ENCODE peak calls at places on chromosomes 3 and 15, in seven cellular contexts. O is AG08395; V is OCI-LY7; K is hepatic stellate cell; Y is globus pallidus; H is naive thymus-derived CD8-positive, alpha-beta T cell; S is aorta. G is an unnamed sample.

GRCh38 chr3:187012609-187013051 is 82.3 kb downstream of the ST6GAL1 start:
- DNase-seq in O (no peak), V (peak; percentile 72), K (no peak), Y (no peak), H (peak; percentile 51), S (no peak), G (no peak)

GRCh38 chr3:51683566-51683965 is 12.5 kb downstream of the TEX264 start:
- DNase-seq in O (no peak), V (no peak), K (no peak), Y (no peak), H (no peak), S (no peak), G (no peak)

GRCh38 chr3:104452697-104453096 is 914.0 kb upstream of the ALCAM start:
- DNase-seq in O (no peak), V (no peak), K (no peak), Y (no peak), H (no peak), S (no peak), G (no peak)

GRCh38 chr15:81098884-81099601 is 35.0 kb upstream of the CFAP161 start:
- DNase-seq in O (peak; percentile 5), V (no peak), K (no peak), Y (no peak), H (no peak), S (no peak), G (peak; percentile 74)

GRCh38 chr3:9135526-9135925 is 113.9 kb downstream of the SRGAP3 start:
- DNase-seq in O (no peak), V (no peak), K (no peak), Y (no peak), H (no peak), S (no peak), G (no peak)

GRCh38 chr3:129046732-129047552 is 13.6 kb upstream of the GP9 start:
- DNase-seq in O (no peak), V (no peak), K (no peak), Y (no peak), H (no peak), S (peak; percentile 72), G (no peak)

GRCh38 chr3:14634763-14635400 is 16.7 kb upstream of the CCDC174 start:
- DNase-seq in O (no peak), V (no peak), K (no peak), Y (no peak), H (no peak), S (no peak), G (no peak)

GRCh38 chr15:41284425-41285177 is 47.8 kb downstream of the OIP5 start:
- DNase-seq in O (peak; percentile 7), V (peak; percentile 54), K (peak; percentile 21), Y (peak; percentile 20), H (no peak), S (no peak), G (no peak)

GRCh38 chr15:28456476-28457395 is 76.0 kb downstream of the GOLGA8G start:
- DNase-seq in O (no peak), V (no peak), K (no peak), Y (no peak), H (no peak), S (peak; percentile 79), G (peak; percentile 43)

GRCh38 chr3:128804017-128804816 is 75.2 kb upstream of the ACAD9 start:
- DNase-seq in O (peak; percentile 40), V (peak; percentile 85), K (peak; percentile 47), Y (no peak), H (peak; percentile 33), S (no peak), G (no peak)

GRCh38 chr3:48656061-48656840 is 6.4 kb downstream of the CELSR3 start:
- DNase-seq in O (peak; percentile 79), V (peak; percentile 87), K (peak; percentile 93), Y (peak; percentile 36), H (peak; percentile 77), S (peak; percentile 95), G (peak; percentile 94)

GRCh38 chr3:13050446-13050845 is 22.8 kb downstream of the IQSEC1 start:
- DNase-seq in O (no peak), V (no peak), K (no peak), Y (no peak), H (no peak), S (no peak), G (no peak)

GRCh38 chr3:11915621-11916417 is 69.1 kb upstream of the TAMM41 start:
- DNase-seq in O (no peak), V (no peak), K (no peak), Y (no peak), H (no peak), S (peak; percentile 40), G (no peak)

GRCh38 chr15:51160484-51160883 is 65.8 kb upstream of the TNFAIP8L3 start:
- DNase-seq in O (no peak), V (no peak), K (no peak), Y (peak; percentile 93), H (no peak), S (no peak), G (no peak)

GRCh38 chr15:31304074-31304648 is 22.5 kb upstream of the KLF13 start:
- DNase-seq in O (no peak), V (no peak), K (no peak), Y (no peak), H (no peak), S (no peak), G (peak; percentile 63)

GRCh38 chr15:65304393-65305143 is at the start of gene RNU5B-1:
- DNase-seq in O (peak; percentile 91), V (peak; percentile 96), K (peak; percentile 67), Y (peak; percentile 93), H (peak; percentile 57), S (peak; percentile 88), G (peak; percentile 62)

GRCh38 chr15:74657846-74658245 is 38.0 kb downstream of the EDC3 start:
- DNase-seq in O (peak; percentile 25), V (no peak), K (peak; percentile 51), Y (no peak), H (no peak), S (no peak), G (no peak)

GRCh38 chr3:99768126-99768525 is 49.5 kb upstream of the CMSS1 start:
- DNase-seq in O (no peak), V (no peak), K (no peak), Y (no peak), H (no peak), S (no peak), G (no peak)

GRCh38 chr3:58250093-58250707 is 12.6 kb downstream of the ABHD6 start:
- DNase-seq in O (no peak), V (no peak), K (no peak), Y (no peak), H (no peak), S (no peak), G (no peak)

GRCh38 chr15:72227720-72228119 is 3.3 kb downstream of the PKM start:
- DNase-seq in O (no peak), V (no peak), K (no peak), Y (no peak), H (no peak), S (no peak), G (no peak)

GRCh38 chr15:77739591-77740378 is 107.1 kb upstream of the LINGO1 start:
- DNase-seq in O (no peak), V (no peak), K (no peak), Y (no peak), H (no peak), S (no peak), G (no peak)

GRCh38 chr3:94374439-94375161 is 311.7 kb downstream of the NSUN3 start:
- DNase-seq in O (no peak), V (no peak), K (no peak), Y (no peak), H (no peak), S (no peak), G (no peak)

GRCh38 chr3:58529516-58530353 is 7.3 kb downstream of the ACOX2 start:
- DNase-seq in O (no peak), V (peak; percentile 58), K (no peak), Y (no peak), H (no peak), S (no peak), G (peak; percentile 63)

GRCh38 chr15:85379403-85380131 is 836 bp upstream of the AKAP13 start:
- DNase-seq in O (peak; percentile 13), V (peak; percentile 49), K (peak; percentile 14), Y (no peak), H (peak; percentile 22), S (no peak), G (no peak)

GRCh38 chr3:9279959-9280358 is 30.5 kb upstream of the SRGAP3 start:
- DNase-seq in O (peak; percentile 74), V (no peak), K (no peak), Y (peak; percentile 48), H (no peak), S (no peak), G (no peak)

GRCh38 chr15:57560976-57561711 is 30.6 kb upstream of the MYZAP start:
- DNase-seq in O (peak; percentile 80), V (peak; percentile 72), K (peak; percentile 65), Y (peak; percentile 69), H (peak; percentile 58), S (no peak), G (peak; percentile 68)

GRCh38 chr15:75523011-75523410 is 56.1 kb downstream of the PTPN9 start:
- DNase-seq in O (no peak), V (no peak), K (no peak), Y (no peak), H (no peak), S (no peak), G (no peak)

GRCh38 chr3:98784666-98785600 is 21.8 kb downstream of the ST3GAL6 start:
- DNase-seq in O (peak; percentile 73), V (no peak), K (peak; percentile 52), Y (no peak), H (no peak), S (no peak), G (no peak)

GRCh38 chr3:171187706-171188290 is 161.3 kb upstream of the SLC2A2 start:
- DNase-seq in O (peak; percentile 39), V (peak; percentile 61), K (no peak), Y (peak; percentile 67), H (peak; percentile 2), S (no peak), G (no peak)

GRCh38 chr3:166444756-166445155 is 607.5 kb upstream of the BCHE start:
- DNase-seq in O (no peak), V (no peak), K (no peak), Y (no peak), H (no peak), S (peak; percentile 43), G (no peak)

GRCh38 chr15:101315736-101316135 is 20.7 kb upstream of the SNRPA1 start:
- DNase-seq in O (no peak), V (no peak), K (no peak), Y (no peak), H (no peak), S (no peak), G (no peak)

GRCh38 chr15:72800819-72801481 is 17.4 kb upstream of the ADPGK start:
- DNase-seq in O (no peak), V (no peak), K (no peak), Y (no peak), H (no peak), S (no peak), G (no peak)

GRCh38 chr3:53671192-53672021 is 174.8 kb downstream of the CHDH start:
- DNase-seq in O (no peak), V (no peak), K (no peak), Y (no peak), H (no peak), S (no peak), G (no peak)

GRCh38 chr15:63083046-63083445 is 38.6 kb upstream of the LACTB start:
- DNase-seq in O (no peak), V (no peak), K (no peak), Y (no peak), H (no peak), S (no peak), G (peak; percentile 57)

GRCh38 chr3:149586871-149587270 is 71.0 kb downstream of the WWTR1 start:
- DNase-seq in O (no peak), V (no peak), K (no peak), Y (no peak), H (no peak), S (no peak), G (no peak)

GRCh38 chr3:43859766-43860165 is 169.0 kb downstream of the ABHD5 start:
- DNase-seq in O (no peak), V (no peak), K (no peak), Y (no peak), H (no peak), S (peak; percentile 30), G (no peak)